ENCODE peak calls at places on chromosomes 2 and 18, in seven cellular contexts. G is stomach; L is activated CD4-positive, alpha-beta T cell treated with anti-CD3 and anti-CD28 coated beads, Interleukin-2, amount 50 U/mL, for 24 hours; F is A172; O is ELR; A is amniotic stem cell; K is COR-L47. V is an unnamed sample.

GRCh38 chr2:194205568-194206227 is 1451.3 kb upstream of the SLC39A10 start:
- DNase-seq in G (no peak), L (no peak), F (no peak), O (no peak), A (no peak), K (no peak), V (no peak)

GRCh38 chr18:55506074-55506473 is 81.9 kb downstream of the TCF4 start:
- DNase-seq in G (no peak), L (no peak), F (no peak), O (no peak), A (no peak), K (no peak), V (no peak)

GRCh38 chr2:55718165-55719008 is 24.7 kb upstream of the PNPT1 start:
- DNase-seq in G (peak; percentile 54), L (no peak), F (peak; percentile 72), O (peak; percentile 82), A (peak; percentile 67), K (peak; percentile 75), V (peak; percentile 86)

GRCh38 chr18:42921261-42921737 is 194.2 kb downstream of the RIT2 start:
- DNase-seq in G (no peak), L (no peak), F (no peak), O (no peak), A (no peak), K (no peak), V (no peak)

GRCh38 chr2:102030855-102031527 is 39.2 kb downstream of the IL1R2 start:
- DNase-seq in G (no peak), L (no peak), F (no peak), O (no peak), A (no peak), K (no peak), V (no peak)

GRCh38 chr2:120894936-120895335 is 159.3 kb downstream of the GLI2 start:
- DNase-seq in G (no peak), L (no peak), F (no peak), O (no peak), A (no peak), K (no peak), V (no peak)

GRCh38 chr2:69073928-69074575 is 61.1 kb downstream of the ANTXR1 start:
- DNase-seq in G (no peak), L (no peak), F (peak; percentile 61), O (peak; percentile 15), A (no peak), K (no peak), V (peak; percentile 11)

GRCh38 chr2:234488913-234489451 is 7.9 kb downstream of the ARL4C start:
- DNase-seq in G (no peak), L (no peak), F (no peak), O (no peak), A (no peak), K (no peak), V (no peak)

GRCh38 chr2:227447606-227448005 is 24.4 kb upstream of the AGFG1 start:
- DNase-seq in G (no peak), L (no peak), F (peak; percentile 47), O (peak; percentile 76), A (peak; percentile 18), K (no peak), V (peak; percentile 10)

GRCh38 chr18:67282796-67283195 is 233.7 kb downstream of the DSEL start:
- DNase-seq in G (no peak), L (no peak), F (no peak), O (no peak), A (no peak), K (peak; percentile 62), V (no peak)

GRCh38 chr2:65351234-65351947 is 81.0 kb downstream of the SPRED2 start:
- DNase-seq in G (no peak), L (no peak), F (no peak), O (no peak), A (no peak), K (no peak), V (no peak)

GRCh38 chr18:72830109-72830508 is 37.7 kb downstream of the NETO1 start:
- DNase-seq in G (no peak), L (no peak), F (no peak), O (no peak), A (no peak), K (no peak), V (peak; percentile 30)

GRCh38 chr2:33531345-33532059 is 55.1 kb downstream of the RASGRP3 start:
- DNase-seq in G (no peak), L (no peak), F (no peak), O (peak; percentile 31), A (no peak), K (no peak), V (peak; percentile 19)